ENCODE peak calls at places on chromosomes 4 and X, in eight cellular contexts. S is Ammon's horn; E is H9; F is stimulated activated CD8-positive, alpha-beta memory T cell treated with anti-CD3 and anti-CD28 coated beads, Interleukin-4, amount 100 ng/mL, for 48 hours; G is activated CD8-positive, alpha-beta memory T cell treated with anti-CD3 and anti-CD28 coated beads for 48 hours; I is mucosa of descending colon; L is GM23248; R is T-helper 1 cell. Z is an unnamed sample.
A peak's percentile ranks its signal among the peaks of the same experiment; 100 is the strongest.

GRCh38 chrX:41561045-41561444 is 113.9 kb downstream of the NYX start:
- DNase-seq in S (peak; percentile 18), I (no peak), R (peak; percentile 80), F (peak; percentile 36), E (no peak), L (peak; percentile 85), G (no peak), Z (peak; percentile 62)

GRCh38 chr4:39664828-39665731 is 26.4 kb upstream of the SMIM14 start:
- DNase-seq in E (no peak), S (no peak), G (no peak), R (no peak), L (peak; percentile 76), I (no peak), F (no peak), Z (peak; percentile 75)

GRCh38 chrX:47228550-47229270 is 4.1 kb upstream of the USP11 start:
- DNase-seq in E (no peak), F (no peak), L (no peak), I (no peak), R (no peak), S (no peak), G (no peak), Z (no peak)

GRCh38 chr4:3613980-3614730 is 81.9 kb upstream of the LRPAP1 start:
- DNase-seq in S (no peak), I (no peak), L (peak; percentile 29), E (no peak), R (no peak), F (no peak), G (no peak), Z (peak; percentile 88)

GRCh38 chrX:1411331-1411730 is 19.4 kb upstream of the SLC25A6 start:
- DNase-seq in F (peak; percentile 19), G (no peak), E (no peak), R (no peak), S (no peak), L (no peak), I (no peak), Z (no peak)

GRCh38 chr4:100849319-100849718 is 331.5 kb upstream of the EMCN start:
- DNase-seq in I (no peak), S (peak; percentile 78), E (no peak), L (no peak), G (no peak), R (no peak), F (no peak), Z (no peak)

GRCh38 chr4:8545439-8545765 is 34.8 kb upstream of the GPR78 start:
- DNase-seq in I (no peak), R (no peak), S (no peak), L (no peak), F (no peak), E (peak; percentile 23), G (no peak), Z (no peak)

GRCh38 chr4:127586922-127587571 is 45.7 kb upstream of the INTU start:
- DNase-seq in G (no peak), S (no peak), I (no peak), E (peak; percentile 74), R (peak; percentile 4), F (peak; percentile 23), L (peak; percentile 53), Z (peak; percentile 85)

GRCh38 chr4:83771113-83771705 is 235.3 kb downstream of the GPAT3 start:
- DNase-seq in S (peak; percentile 50), I (no peak), L (peak; percentile 83), G (no peak), E (peak; percentile 72), R (no peak), F (no peak), Z (peak; percentile 19)

GRCh38 chr4:19014594-19014993 is 993.0 kb upstream of the LCORL start:
- DNase-seq in L (no peak), S (no peak), F (no peak), R (no peak), I (no peak), G (no peak), E (no peak), Z (no peak)

GRCh38 chr4:30802622-30803323 is 82.6 kb downstream of the PCDH7 start:
- DNase-seq in R (no peak), I (no peak), G (no peak), F (no peak), E (no peak), L (peak; percentile 4), S (peak; percentile 48), Z (no peak)

GRCh38 chrX:15616531-15616930 is 15.8 kb upstream of the ACE2 start:
- DNase-seq in R (no peak), G (no peak), S (no peak), L (no peak), E (no peak), F (no peak), I (no peak), Z (peak; percentile 15)

GRCh38 chrX:46683023-46683422 is 75.9 kb downstream of the SLC9A7 start:
- DNase-seq in E (no peak), I (no peak), R (no peak), S (no peak), F (no peak), L (peak; percentile 34), G (no peak), Z (no peak)

GRCh38 chr4:146135941-146136340 is 39.6 kb upstream of the LSM6 start:
- DNase-seq in I (no peak), L (no peak), F (no peak), R (no peak), S (no peak), G (no peak), E (no peak), Z (no peak)

GRCh38 chr4:102180080-102180479 is 165.2 kb downstream of the SLC39A8 start:
- DNase-seq in R (no peak), F (no peak), S (no peak), E (no peak), G (no peak), L (no peak), I (no peak), Z (no peak)

GRCh38 chr4:52076731-52077130 is 25.6 kb downstream of the SPATA18 start:
- DNase-seq in G (no peak), S (peak; percentile 29), L (no peak), R (no peak), E (peak; percentile 76), F (no peak), I (no peak), Z (no peak)

GRCh38 chrX:12814434-12814833 is 23.2 kb downstream of the PRPS2 start:
- DNase-seq in G (no peak), S (peak; percentile 59), I (no peak), F (peak; percentile 27), R (peak; percentile 40), E (peak; percentile 33), L (peak; percentile 56), Z (no peak)

GRCh38 chrX:10098235-10098819 is 58.4 kb upstream of the CLCN4 start:
- DNase-seq in S (no peak), E (no peak), G (no peak), R (peak; percentile 79), L (peak; percentile 23), I (no peak), F (peak; percentile 57), Z (no peak)

GRCh38 chrX:23012162-23012561 is 12.4 kb downstream of the DDX53 start:
- DNase-seq in S (no peak), R (peak; percentile 2), F (no peak), I (no peak), G (no peak), E (no peak), L (no peak), Z (no peak)

Z was measured in osteoblast.